ENCODE peak calls at places on chromosomes 2 and 18, in four cellular contexts. G, F, O and Q are unnamed samples.

GRCh38 chr18:12839057-12839525 is 44.9 kb downstream of the PTPN2 start:
- DNase-seq in F (no peak), O (no peak), G (no peak), Q (no peak)

GRCh38 chr2:143356341-143356740 is 227.1 kb downstream of the ARHGAP15 start:
- DNase-seq in O (no peak), G (no peak), F (no peak), Q (no peak)

GRCh38 chr2:62569907-62570793 is 64.2 kb upstream of the TMEM17 start:
- DNase-seq in O (no peak), F (peak), G (no peak), Q (no peak)

GRCh38 chr2:166841679-166842078 is 46.6 kb upstream of the XIRP2 start:
- DNase-seq in O (no peak), G (no peak), F (no peak), Q (no peak)

GRCh38 chr18:58391932-58392331 is 237.0 kb downstream of the ALPK2 start:
- DNase-seq in G (no peak), F (no peak), O (no peak), Q (no peak)

GRCh38 chr2:239532859-239533258 is 132.0 kb upstream of the HDAC4 start:
- DNase-seq in O (peak), F (no peak), G (no peak), Q (no peak)

GRCh38 chr2:140539506-140539905 is 1591.3 kb downstream of the LRP1B start:
- DNase-seq in O (no peak), G (no peak), F (no peak), Q (no peak)

GRCh38 chr2:138504546-138505239 is 3.1 kb downstream of the SPOPL start:
- DNase-seq in O (no peak), F (no peak), G (no peak), Q (no peak)

GRCh38 chr2:101328474-101329007 is 20.0 kb upstream of the RNF149 start:
- DNase-seq in G (no peak), O (no peak), F (no peak), Q (no peak)

GRCh38 chr18:77487951-77488740 is 238.5 kb downstream of the GALR1 start:
- DNase-seq in O (no peak), G (no peak), F (no peak), Q (no peak)

GRCh38 chr18:11387880-11388279 is 221.5 kb upstream of the SLC35G4 start:
- DNase-seq in F (peak), G (no peak), O (no peak), Q (peak)

GRCh38 chr2:43224571-43225092 is 1.8 kb downstream of the ZFP36L2 start:
- DNase-seq in G (no peak), F (peak), O (peak), Q (peak)

GRCh38 chr2:180644709-180645108 is 335.7 kb upstream of the UBE2E3 start:
- DNase-seq in G (no peak), F (peak), O (no peak), Q (peak)

GRCh38 chr18:78780719-78781600 is 198.7 kb upstream of the SALL3 start:
- DNase-seq in F (no peak), G (no peak), O (no peak), Q (no peak)

GRCh38 chr2:107132141-107132540 is 246.2 kb upstream of the ST6GAL2 start:
- DNase-seq in F (no peak), G (no peak), O (no peak), Q (no peak)

GRCh38 chr18:45724591-45724990 is 610 bp downstream of the SLC14A1 start:
- DNase-seq in F (no peak), O (no peak), G (no peak), Q (no peak)

GRCh38 chr18:34773961-34774754 is 64.1 kb downstream of the DTNA start:
- DNase-seq in O (no peak), F (peak), G (no peak), Q (peak)

GRCh38 chr2:180202591-180202990 is 195.5 kb upstream of the CWC22 start:
- DNase-seq in G (no peak), F (no peak), O (no peak), Q (peak)

GRCh38 chr2:231648579-231649174 is 56.0 kb downstream of the TEX44 start:
- DNase-seq in O (peak), F (peak), G (no peak), Q (peak)

GRCh38 chr18:26703170-26703933 is 155.0 kb upstream of the KCTD1 start:
- DNase-seq in G (no peak), O (no peak), F (peak), Q (no peak)

GRCh38 chr2:136917281-136917680 is 151.9 kb downstream of the THSD7B start:
- DNase-seq in F (no peak), G (no peak), O (no peak), Q (no peak)

GRCh38 chr2:110853516-110853915 is 121.1 kb downstream of the ACOXL start:
- DNase-seq in O (no peak), F (peak), G (no peak), Q (peak)

GRCh38 chr2:254231-254630 is 9.6 kb downstream of the SH3YL1 start:
- DNase-seq in G (no peak), F (no peak), O (no peak), Q (no peak)

GRCh38 chr2:10369269-10370255 is 66.9 kb downstream of the HPCAL1 start:
- DNase-seq in F (no peak), G (no peak), O (peak), Q (no peak)

GRCh38 chr18:38579764-38580163 is 1014.2 kb upstream of the CELF4 start:
- DNase-seq in F (no peak), O (no peak), G (no peak), Q (no peak)

GRCh38 chr2:106519767-106520166 is 32.6 kb downstream of the CD8B2 start:
- DNase-seq in G (no peak), F (no peak), O (no peak), Q (no peak)

GRCh38 chr2:224556381-224556780 is 28.8 kb downstream of the CUL3 start:
- DNase-seq in F (no peak), O (no peak), G (no peak), Q (no peak)

GRCh38 chr2:138615257-138615656 is 113.7 kb downstream of the SPOPL start:
- DNase-seq in G (no peak), O (no peak), F (peak), Q (no peak)

GRCh38 chr18:36724591-36725001 is 104.2 kb downstream of the TPGS2 start:
- DNase-seq in G (no peak), O (no peak), F (no peak), Q (no peak)

GRCh38 chr2:17578466-17578928 is 38.0 kb downstream of the VSNL1 start:
- DNase-seq in G (no peak), O (no peak), F (no peak), Q (no peak)

GRCh38 chr2:1446281-1446680 is 33.0 kb downstream of the TPO start:
- DNase-seq in F (no peak), G (no peak), O (no peak), Q (no peak)

GRCh38 chr2:100655936-100656534 is 93.2 kb downstream of the PDCL3 start:
- DNase-seq in G (no peak), F (no peak), O (no peak), Q (no peak)

GRCh38 chr18:55475916-55476315 is 112.1 kb downstream of the TCF4 start:
- DNase-seq in G (no peak), O (no peak), F (no peak), Q (no peak)

GRCh38 chr18:33584845-33585775 is 7.1 kb downstream of the ASXL3 start:
- DNase-seq in G (no peak), O (no peak), F (no peak), Q (no peak)

GRCh38 chr2:29443627-29444026 is 328.4 kb downstream of the CLIP4 start:
- DNase-seq in O (no peak), G (no peak), F (no peak), Q (peak)

GRCh38 chr18:57805117-57805516 is 2.0 kb upstream of the ATP8B1 start:
- DNase-seq in G (no peak), O (no peak), F (no peak), Q (no peak)

GRCh38 chr2:96926236-96926635 is 56.4 kb upstream of the SEMA4C start:
- DNase-seq in F (no peak), O (no peak), G (no peak), Q (no peak)

GRCh38 chr18:35610089-35610488 is 28.5 kb downstream of the GALNT1 start:
- DNase-seq in G (no peak), O (no peak), F (no peak), Q (no peak)

GRCh38 chr2:233424028-233424951 is 70.0 kb downstream of the DGKD start:
- DNase-seq in G (no peak), O (peak), F (no peak), Q (no peak)

GRCh38 chr2:117057021-117057420 is 757.5 kb upstream of the DDX18 start:
- DNase-seq in O (no peak), G (no peak), F (no peak), Q (no peak)

GRCh38 chr2:117058366-117058765 is 756.1 kb upstream of the DDX18 start:
- DNase-seq in F (peak), O (no peak), G (no peak), Q (no peak)

GRCh38 chr2:117055499-117056375 is 758.8 kb upstream of the DDX18 start:
- DNase-seq in G (no peak), F (no peak), O (no peak), Q (no peak)

DNA sequence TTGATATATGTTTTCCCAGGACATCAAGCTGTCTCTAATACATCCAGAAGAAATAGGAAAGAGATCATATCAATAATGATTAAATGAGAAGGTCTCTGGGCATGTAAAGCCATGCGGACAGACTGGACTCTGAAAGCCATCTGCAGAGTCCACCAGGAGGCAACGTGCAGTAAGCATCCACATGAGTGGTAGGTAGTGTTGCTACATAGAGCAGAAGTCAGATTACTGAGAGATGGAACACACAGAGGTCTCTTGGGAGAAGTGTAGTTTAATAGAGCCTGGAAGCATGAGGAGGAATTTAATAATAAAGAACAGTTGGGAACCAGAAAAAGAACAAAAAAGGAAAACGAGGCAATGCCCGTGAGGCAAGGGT is 758.1 kb upstream of the DDX18 start:
- DNase-seq in F (no peak), G (no peak), O (no peak), Q (no peak)
- TF ChIP-seq CTCF in F (no peak), G (no peak), O (no peak), Q (no peak)

GRCh38 chr2:39228413-39229209 is 15.2 kb downstream of the CDKL4 start:
- DNase-seq in O (no peak), F (no peak), G (no peak), Q (no peak)
- TF ChIP-seq CTCF in O (no peak), F (no peak), G (no peak), Q (no peak)

GRCh38 chr18:73189718-73190117 is 321.9 kb upstream of the NETO1 start:
- DNase-seq in F (no peak), G (no peak), O (no peak), Q (no peak)
- TF ChIP-seq CTCF in F (no peak), G (no peak), O (no peak), Q (no peak)

GRCh38 chr2:160583823-160584537 is 90.4 kb upstream of the RBMS1 start:
- DNase-seq in G (no peak), F (no peak), O (no peak), Q (no peak)
- TF ChIP-seq CTCF in G (no peak), F (no peak), O (no peak), Q (no peak)

DNA sequence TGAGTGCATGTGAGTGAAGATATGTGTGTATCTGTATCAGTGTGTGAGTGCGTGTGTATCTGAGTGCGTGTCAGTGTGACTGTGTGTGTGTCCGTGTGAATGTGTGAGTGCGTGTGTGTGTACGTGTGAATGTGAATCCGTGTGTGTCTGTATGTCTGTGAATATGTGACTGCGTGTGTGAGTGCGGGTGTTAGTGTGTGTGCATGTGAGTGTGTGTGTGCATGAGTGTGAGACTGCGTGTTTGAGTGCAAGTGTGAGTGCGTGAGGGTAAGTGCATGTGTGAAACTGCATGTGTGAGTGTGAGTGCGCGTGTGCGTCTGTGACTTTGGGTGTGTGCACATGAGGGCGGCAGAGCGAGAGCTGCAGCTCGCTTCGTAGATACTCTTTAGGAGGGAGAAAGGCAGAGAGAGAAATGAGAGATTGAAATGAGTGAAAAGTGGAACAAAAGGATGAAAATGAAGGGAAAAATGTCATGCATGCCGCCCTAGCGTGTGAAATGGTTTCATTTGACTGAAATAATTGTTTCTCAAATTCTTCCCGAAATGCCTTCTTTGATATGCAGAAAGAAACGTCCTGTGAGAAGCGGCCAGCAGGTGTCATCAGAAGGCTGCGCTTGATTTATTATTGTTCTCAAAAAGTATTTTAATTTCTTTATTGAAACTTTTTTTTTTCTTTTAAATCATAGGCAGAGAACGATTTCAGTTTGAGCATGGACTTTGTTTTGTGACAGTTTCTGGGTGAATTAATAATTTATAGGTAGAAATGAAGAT is 25.6 kb downstream of the ZNF407 start:
- DNase-seq in F (peak), O (no peak), G (no peak), Q (no peak)
- TF ChIP-seq CTCF in F (no peak), O (peak), G (peak), Q (peak)

GRCh38 chr2:201415149-201415548 is 36.1 kb downstream of the TRAK2 start:
- DNase-seq in G (no peak), F (no peak), O (no peak), Q (no peak)

GRCh38 chr2:201414099-201415023 is 36.9 kb downstream of the TRAK2 start:
- DNase-seq in G (no peak), O (no peak), F (no peak), Q (no peak)

GRCh38 chr2:201420442-201421113 is 30.7 kb downstream of the TRAK2 start:
- DNase-seq in G (no peak), F (no peak), O (no peak), Q (peak)

GRCh38 chr2:201419986-201420385 is 31.3 kb downstream of the TRAK2 start:
- DNase-seq in F (no peak), O (no peak), G (no peak), Q (no peak)

GRCh38 chr2:201419057-201419635 is 32.1 kb downstream of the TRAK2 start:
- DNase-seq in G (no peak), O (no peak), F (no peak), Q (peak)
- TF ChIP-seq CTCF in G (no peak), O (no peak), F (no peak), Q (no peak)

GRCh38 chr2:206274434-206275273 is at the start of gene ZDBF2:
- DNase-seq in O (peak), F (no peak), G (peak), Q (peak)
- TF ChIP-seq CTCF in O (no peak), F (no peak), G (no peak), Q (no peak)